ENCODE peak calls at places on chromosomes 12 and 14, in four cellular contexts. R is AG10803, X is fibroblast of lung, U is astrocyte of the spinal cord. H is an unnamed sample.

GRCh38 chr12:113640837-113641236 is 169.2 kb upstream of the LHX5 start:
- DNase-seq in R (no peak), X (no peak), U (no peak), H (no peak)

GRCh38 chr14:50050171-50050570 is 66.2 kb downstream of the VCPKMT start:
- DNase-seq in R (no peak), U (no peak), X (no peak), H (no peak)

GRCh38 chr12:14689996-14690395 is 6.4 kb downstream of the GUCY2C start:
- DNase-seq in U (no peak), R (no peak), X (no peak), H (no peak)

GRCh38 chr14:36057452-36058142 is 118.9 kb downstream of the PTCSC3 start:
- DNase-seq in X (peak), R (no peak), U (peak), H (no peak)

GRCh38 chr14:69428289-69428998 is 30.0 kb downstream of the SLC39A9 start:
- DNase-seq in U (no peak), R (no peak), X (no peak), H (no peak)

GRCh38 chr14:93063393-93063792 is 52.3 kb downstream of the ITPK1 start:
- DNase-seq in R (no peak), X (no peak), U (no peak), H (no peak)

GRCh38 chr12:103177624-103178023 is 220.2 kb downstream of the ASCL1 start:
- DNase-seq in X (no peak), U (no peak), R (no peak), H (no peak)

GRCh38 chr12:109605599-109606228 is 32.1 kb downstream of the MVK start:
- DNase-seq in R (no peak), U (no peak), X (no peak), H (no peak)

GRCh38 chr14:104563191-104563741 is 16.3 kb upstream of the C14orf180 start:
- DNase-seq in X (no peak), U (no peak), R (no peak), H (no peak)

GRCh38 chr12:56205445-56205844 is 16.2 kb upstream of the SMARCC2 start:
- DNase-seq in U (no peak), X (no peak), R (no peak), H (no peak)

GRCh38 chr12:67593041-67593870 is 55.3 kb upstream of the DYRK2 start:
- DNase-seq in R (peak), X (peak), U (peak), H (no peak)

GRCh38 chr14:38808734-38809455 is 294.1 kb downstream of the SEC23A start:
- DNase-seq in X (no peak), U (no peak), R (no peak), H (no peak)

GRCh38 chr12:76920182-76921014 is 41.6 kb upstream of the CSRP2 start:
- DNase-seq in U (no peak), X (no peak), R (no peak), H (no peak)

GRCh38 chr12:80837342-80837978 is 100.3 kb downstream of the LIN7A start:
- DNase-seq in X (peak), U (peak), R (peak), H (peak)

GRCh38 chr14:54451178-54451601 is 10.0 kb upstream of the CNIH1 start:
- DNase-seq in R (no peak), U (no peak), X (no peak), H (no peak)

GRCh38 chr12:26402648-26403047 is 207.3 kb downstream of the SSPN start:
- DNase-seq in U (no peak), X (peak), R (no peak), H (no peak)

GRCh38 chr12:59372971-59373370 is 222.9 kb upstream of the SLC16A7 start:
- DNase-seq in X (peak), R (peak), U (peak), H (no peak)

GRCh38 chr14:57390806-57391562 is 598 bp downstream of the NAA30 start:
- DNase-seq in X (peak), U (peak), R (peak), H (no peak)

GRCh38 chr14:100546051-100546443 is 41.2 kb downstream of the BEGAIN start:
- DNase-seq in X (no peak), U (no peak), R (no peak), H (no peak)

GRCh38 chr12:76470028-76470939 is 89.3 kb downstream of the OSBPL8 start:
- DNase-seq in X (peak), U (peak), R (peak), H (peak)

GRCh38 chr14:87133073-87133815 is 859.7 kb downstream of the GALC start:
- DNase-seq in R (peak), X (peak), U (peak), H (peak)

GRCh38 chr14:106879241-106879640 is 1352.9 kb downstream of the TMEM121 start:
- DNase-seq in U (no peak), X (no peak), R (no peak), H (no peak)

GRCh38 chr14:54653764-54654469 is 87.0 kb downstream of the SAMD4A start:
- DNase-seq in X (peak), R (peak), U (peak), H (peak)

GRCh38 chr14:94571950-94572349 is 9.3 kb upstream of the SERPINA5 start:
- DNase-seq in X (peak), R (peak), U (peak), H (peak)

GRCh38 chr12:66048843-66049537 is 81.6 kb downstream of the LLPH start:
- DNase-seq in U (no peak), X (no peak), R (peak), H (peak)

GRCh38 chr12:14959126-14959440 is 2.3 kb downstream of the ARHGDIB start:
- DNase-seq in R (no peak), X (no peak), U (no peak), H (no peak)

GRCh38 chr12:65741662-65742480 is 82.4 kb upstream of the HMGA2 start:
- DNase-seq in X (peak), U (peak), R (peak), H (peak)

GRCh38 chr14:104610749-104611310 is 6.3 kb upstream of the TMEM179 start:
- DNase-seq in X (no peak), R (no peak), U (no peak), H (no peak)

DNA sequence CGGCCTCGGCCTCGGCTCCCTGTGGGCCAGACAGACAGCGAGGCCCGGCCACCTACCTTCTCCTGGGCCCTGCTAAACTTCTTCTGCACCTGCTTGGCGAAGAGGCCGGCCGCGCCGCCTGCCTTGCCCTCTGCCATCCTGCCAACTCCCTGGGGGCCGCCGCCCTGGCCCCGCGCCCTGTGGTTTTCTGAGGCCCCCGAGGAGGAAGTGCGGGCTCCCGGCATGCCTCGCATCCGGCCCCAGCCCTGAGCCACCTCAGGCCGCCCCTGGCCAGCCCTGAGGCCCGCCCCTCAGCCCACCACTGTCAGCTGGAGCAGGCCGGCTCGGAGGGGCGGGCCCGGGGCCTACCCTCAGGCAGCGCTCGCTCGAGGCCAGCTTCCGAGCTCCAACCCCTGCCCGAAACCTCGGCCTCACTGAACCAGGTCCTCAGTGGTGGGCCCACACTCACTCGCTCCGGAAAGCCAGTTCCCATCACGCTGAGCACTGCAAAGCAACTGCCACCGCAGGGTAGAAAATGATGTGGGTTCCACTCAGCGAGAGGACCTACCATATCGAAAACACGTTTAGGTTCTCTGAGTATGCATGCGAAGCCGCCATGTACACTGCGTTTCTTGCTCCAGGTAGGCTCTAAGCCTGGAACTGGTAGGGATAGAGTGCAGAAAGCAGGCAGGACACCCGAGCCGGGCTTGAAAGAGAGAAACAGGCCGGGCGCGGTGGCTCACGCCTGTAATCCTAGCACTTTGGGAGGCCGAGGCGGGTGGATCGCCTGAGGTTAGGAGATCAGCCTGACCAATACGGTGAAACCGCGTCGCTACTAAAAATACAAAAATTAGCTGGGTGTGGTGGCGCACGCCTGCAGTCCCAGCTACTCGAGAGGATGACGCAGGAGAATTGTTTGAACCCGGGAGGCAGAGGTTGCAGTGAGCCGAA is at the start of gene BIN2:
- DNase-seq in X (no peak), R (no peak), U (no peak), H (no peak)
- H3K4me3 ChIP-seq in X (no peak), R (no peak), U (no peak), H (no peak)

GRCh38 chr12:94265966-94266365 is 117.6 kb downstream of the PLXNC1 start:
- DNase-seq in X (no peak), U (no peak), R (peak), H (no peak)
- H3K4me3 ChIP-seq in X (no peak), U (no peak), R (no peak), H (no peak)

GRCh38 chr12:54003625-54004024 is 3.7 kb downstream of the HOXC9 start:
- DNase-seq in U (no peak), X (no peak), R (peak), H (no peak)
- H3K4me3 ChIP-seq in U (no peak), X (no peak), R (peak), H (peak)

GRCh38 chr14:89625208-89625987 is 208.4 kb upstream of the FOXN3 start:
- DNase-seq in R (no peak), U (peak), X (peak), H (no peak)
- H3K4me3 ChIP-seq in R (no peak), U (no peak), X (no peak), H (no peak)

GRCh38 chr14:48323655-48324054 is 648.2 kb upstream of the MDGA2 start:
- DNase-seq in U (peak), X (peak), R (no peak), H (peak)

GRCh38 chr14:48325486-48325885 is 650.1 kb upstream of the MDGA2 start:
- DNase-seq in R (no peak), U (no peak), X (peak), H (peak)

GRCh38 chr14:48319823-48320222 is 644.4 kb upstream of the MDGA2 start:
- DNase-seq in X (no peak), R (no peak), U (no peak), H (no peak)
- H3K4me3 ChIP-seq in X (no peak), R (no peak), U (no peak), H (no peak)

GRCh38 chr12:133192847-133193246 is 11.6 kb downstream of the ZNF268 start:
- DNase-seq in X (no peak), R (no peak), U (no peak), H (no peak)

GRCh38 chr12:133190176-133190575 is 8.9 kb downstream of the ZNF268 start:
- DNase-seq in R (no peak), X (no peak), U (no peak), H (no peak)
- H3K4me3 ChIP-seq in R (no peak), X (no peak), U (no peak), H (no peak)

DNA sequence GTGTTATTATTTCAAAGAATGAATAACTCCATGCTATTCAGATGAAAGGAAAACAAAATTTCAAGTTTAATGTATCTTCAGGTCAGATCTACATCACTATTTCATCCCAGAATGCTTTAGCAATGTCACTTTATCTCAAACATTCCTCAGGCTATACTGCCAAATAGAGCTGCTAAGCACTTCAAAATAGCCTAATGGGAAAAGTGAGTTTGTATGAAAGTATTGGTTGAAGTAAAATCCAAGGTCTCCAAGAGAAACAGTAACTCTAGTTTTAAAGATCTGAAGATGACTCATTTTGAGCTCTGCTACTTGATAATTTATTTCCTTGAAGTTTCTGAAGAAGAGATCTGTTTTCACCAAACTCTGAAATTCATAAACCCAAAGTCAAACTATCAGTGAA is 466.2 kb upstream of the FOXG1 start:
- DNase-seq in X (peak), R (no peak), U (peak), H (peak)
- H3K4me3 ChIP-seq in X (no peak), R (no peak), U (no peak), H (no peak)

GRCh38 chr12:125185311-125185739 is 120.1 kb downstream of the AACS start:
- DNase-seq in U (no peak), X (no peak), R (no peak), H (no peak)
- H3K4me3 ChIP-seq in U (peak), X (no peak), R (no peak), H (peak)

DNA sequence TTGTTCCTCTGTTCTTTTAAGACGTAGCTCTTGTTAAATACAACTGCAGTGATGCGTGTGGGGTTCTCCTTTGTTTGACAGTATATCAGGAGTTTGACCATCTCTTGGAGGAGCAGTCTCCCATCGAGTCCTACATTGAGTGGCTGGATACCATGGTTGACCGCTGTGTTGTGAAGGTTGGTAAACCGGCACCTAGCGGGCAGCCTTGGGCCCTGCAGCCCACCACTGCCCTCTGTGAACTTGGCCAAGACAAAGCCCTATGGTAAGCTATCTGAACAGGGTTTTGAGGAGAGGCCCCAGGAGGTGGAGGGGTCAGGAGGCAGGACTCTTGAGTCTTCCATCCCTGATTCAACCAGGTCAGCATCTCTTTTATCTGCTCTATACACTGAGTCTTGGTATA is 54.6 kb upstream of the RIC8B start:
- DNase-seq in U (no peak), X (no peak), R (no peak), H (no peak)
- H3K4me3 ChIP-seq in U (no peak), X (no peak), R (no peak), H (no peak)

DNA sequence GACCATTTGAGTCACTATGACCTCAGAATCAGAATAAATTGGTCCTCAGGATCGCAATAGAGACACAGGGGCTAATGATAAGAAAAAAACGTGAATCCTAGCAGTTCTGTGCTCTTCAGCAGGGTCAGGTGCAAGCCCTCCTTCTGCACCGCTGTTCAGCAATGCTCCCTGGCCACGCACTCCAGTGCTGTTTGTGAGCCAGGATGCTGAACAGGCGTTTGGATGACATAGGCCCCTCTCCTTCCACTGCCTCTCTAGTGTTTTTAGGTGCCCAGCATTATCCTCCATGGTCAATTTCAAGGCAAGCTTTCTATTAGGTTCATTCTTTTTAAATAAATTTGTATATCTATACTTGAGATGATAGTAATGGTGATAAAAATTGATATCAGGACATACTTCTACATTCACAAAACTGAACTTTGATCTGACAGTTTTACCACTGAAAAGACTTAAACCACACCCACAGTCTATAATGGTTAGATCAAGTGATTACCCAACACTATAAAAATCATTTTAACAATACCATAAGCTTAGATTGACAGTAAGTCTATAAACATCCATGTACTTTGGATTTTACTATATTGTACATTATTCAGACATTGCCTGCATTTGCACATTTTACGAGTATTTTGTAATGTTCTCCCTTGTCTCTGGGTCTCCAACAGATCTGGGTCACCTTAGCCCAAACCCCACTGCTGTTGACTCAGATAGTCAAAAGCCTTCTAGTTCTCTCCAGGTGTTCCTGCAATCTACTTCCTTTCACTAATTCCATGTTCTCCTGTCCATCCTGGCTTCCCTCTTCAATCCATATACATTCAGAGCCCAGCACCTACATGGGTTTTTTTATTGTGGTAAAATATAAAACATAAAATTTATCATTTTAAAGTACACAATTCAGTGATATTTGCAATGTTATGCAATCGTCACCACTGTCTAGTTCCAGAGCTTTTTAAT is 114.9 kb upstream of the COCH start:
- DNase-seq in X (no peak), U (no peak), R (no peak), H (no peak)
- H3K4me3 ChIP-seq in X (no peak), U (no peak), R (no peak), H (no peak)

H was measured in skeletal muscle cell.